ENCODE peak calls at places on chromosome 3, in five cellular contexts. V, H, P, Y and F are unnamed samples.

GRCh38 chr3:119731545-119732343 is 28.9 kb downstream of the CFAP91 start:
- DNase-seq in Y (peak; percentile 41), H (no peak), V (no peak), P (no peak), F (no peak)

GRCh38 chr3:141115752-141116541 is 64.8 kb downstream of the SPSB4 start:
- DNase-seq in P (no peak), H (no peak), Y (no peak), V (no peak), F (no peak)

GRCh38 chr3:66537735-66538134 is 36.9 kb upstream of the LRIG1 start:
- DNase-seq in P (peak; percentile 32), Y (no peak), V (no peak), H (no peak), F (no peak)

GRCh38 chr3:89072671-89073070 is 34.8 kb upstream of the EPHA3 start:
- DNase-seq in V (no peak), H (no peak), Y (no peak), P (no peak), F (no peak)

GRCh38 chr3:61985020-61985419 is 388.3 kb downstream of the FEZF2 start:
- DNase-seq in H (peak; percentile 65), Y (peak; percentile 67), P (no peak), V (no peak), F (no peak)

GRCh38 chr3:50340404-50341329 is at the start of gene RASSF1:
- DNase-seq in P (no peak), H (peak; percentile 69), Y (peak; percentile 70), V (peak; percentile 84), F (no peak)

GRCh38 chr3:170301404-170301803 is 56.1 kb upstream of the SKIL start:
- DNase-seq in P (no peak), Y (peak; percentile 76), H (peak; percentile 48), V (no peak), F (no peak)

GRCh38 chr3:194570184-194570583 is 63.0 kb downstream of the TMEM44 start:
- DNase-seq in P (no peak), H (no peak), Y (no peak), V (no peak), F (no peak)

GRCh38 chr3:162643245-162643644 is 1146.6 kb downstream of the OTOL1 start:
- DNase-seq in Y (peak; percentile 20), P (no peak), V (no peak), H (peak; percentile 2), F (no peak)

GRCh38 chr3:179194931-179195330 is 46.8 kb downstream of the PIK3CA start:
- DNase-seq in V (no peak), H (no peak), P (no peak), Y (no peak), F (no peak)

GRCh38 chr3:108420926-108421325 is 89.5 kb downstream of the MYH15 start:
- DNase-seq in Y (peak; percentile 98), V (no peak), P (no peak), H (peak; percentile 89), F (no peak)

GRCh38 chr3:52481819-52482521 is 13.2 kb upstream of the STAB1 start:
- DNase-seq in H (peak; percentile 28), P (no peak), V (no peak), Y (no peak), F (peak; percentile 49)

GRCh38 chr3:176512037-176512436 is 685.2 kb downstream of the TBL1XR1 start:
- DNase-seq in Y (no peak), P (no peak), V (no peak), H (no peak), F (no peak)

GRCh38 chr3:152279474-152279873 is 10.7 kb downstream of the MBNL1 start:
- DNase-seq in Y (no peak), P (no peak), V (no peak), H (no peak), F (no peak)

GRCh38 chr3:101143002-101143401 is 149.8 kb upstream of the ABI3BP start:
- DNase-seq in P (no peak), H (no peak), V (no peak), Y (no peak), F (no peak)

GRCh38 chr3:25618043-25618442 is 46.7 kb downstream of the TOP2B start:
- DNase-seq in V (no peak), Y (peak; percentile 46), H (no peak), P (no peak), F (no peak)

GRCh38 chr3:32856355-32856889 is 38.6 kb downstream of the TRIM71 start:
- DNase-seq in H (no peak), Y (no peak), P (no peak), V (no peak), F (no peak)

GRCh38 chr3:161142486-161142885 is 37.3 kb upstream of the B3GALNT1 start:
- DNase-seq in H (peak; percentile 32), Y (no peak), V (no peak), P (no peak), F (no peak)

GRCh38 chr3:172280406-172281051 is 167.7 kb downstream of the GHSR start:
- DNase-seq in Y (peak; percentile 79), P (no peak), H (peak; percentile 79), V (no peak), F (no peak)

GRCh38 chr3:126731044-126731443 is 27.0 kb downstream of the CHCHD6 start:
- DNase-seq in P (no peak), Y (no peak), H (no peak), V (peak; percentile 15), F (no peak)

GRCh38 chr3:52025453-52025852 is 29.8 kb upstream of the RPL29 start:
- DNase-seq in H (no peak), Y (no peak), P (no peak), V (no peak), F (no peak)

GRCh38 chr3:64176461-64176996 is 48.7 kb downstream of the PRICKLE2 start:
- DNase-seq in H (no peak), Y (peak; percentile 84), P (no peak), V (no peak), F (no peak)

GRCh38 chr3:196662033-196662432 is 22.5 kb downstream of the NRROS start:
- DNase-seq in V (no peak), P (no peak), Y (no peak), H (no peak), F (no peak)

GRCh38 chr3:111998661-111999641 is at the start of gene TAGLN3:
- DNase-seq in P (peak; percentile 48), Y (peak; percentile 64), V (peak; percentile 34), H (peak; percentile 25), F (peak; percentile 60)

GRCh38 chr3:58994746-58995330 is 55.0 kb downstream of the CFAP20DC start:
- DNase-seq in V (peak; percentile 57), H (peak; percentile 81), P (no peak), Y (peak; percentile 85), F (peak; percentile 27)

GRCh38 chr3:170911051-170911450 is 2.6 kb upstream of the EIF5A2 start:
- DNase-seq in P (no peak), V (no peak), Y (no peak), H (no peak), F (no peak)

GRCh38 chr3:171980578-171981270 is 58.7 kb upstream of the FNDC3B start:
- DNase-seq in P (no peak), V (no peak), Y (no peak), H (peak; percentile 86), F (no peak)

GRCh38 chr3:184237211-184237610 is 7.8 kb downstream of the VWA5B2 start:
- DNase-seq in H (no peak), V (no peak), P (no peak), Y (no peak), F (no peak)

GRCh38 chr3:57184516-57184915 is 15.3 kb downstream of the HESX1 start:
- DNase-seq in Y (no peak), P (no peak), H (peak; percentile 6), V (no peak), F (no peak)

GRCh38 chr3:57176045-57176444 is 10.9 kb upstream of the IL17RD start:
- DNase-seq in V (no peak), Y (no peak), H (no peak), P (no peak), F (no peak)

DNA sequence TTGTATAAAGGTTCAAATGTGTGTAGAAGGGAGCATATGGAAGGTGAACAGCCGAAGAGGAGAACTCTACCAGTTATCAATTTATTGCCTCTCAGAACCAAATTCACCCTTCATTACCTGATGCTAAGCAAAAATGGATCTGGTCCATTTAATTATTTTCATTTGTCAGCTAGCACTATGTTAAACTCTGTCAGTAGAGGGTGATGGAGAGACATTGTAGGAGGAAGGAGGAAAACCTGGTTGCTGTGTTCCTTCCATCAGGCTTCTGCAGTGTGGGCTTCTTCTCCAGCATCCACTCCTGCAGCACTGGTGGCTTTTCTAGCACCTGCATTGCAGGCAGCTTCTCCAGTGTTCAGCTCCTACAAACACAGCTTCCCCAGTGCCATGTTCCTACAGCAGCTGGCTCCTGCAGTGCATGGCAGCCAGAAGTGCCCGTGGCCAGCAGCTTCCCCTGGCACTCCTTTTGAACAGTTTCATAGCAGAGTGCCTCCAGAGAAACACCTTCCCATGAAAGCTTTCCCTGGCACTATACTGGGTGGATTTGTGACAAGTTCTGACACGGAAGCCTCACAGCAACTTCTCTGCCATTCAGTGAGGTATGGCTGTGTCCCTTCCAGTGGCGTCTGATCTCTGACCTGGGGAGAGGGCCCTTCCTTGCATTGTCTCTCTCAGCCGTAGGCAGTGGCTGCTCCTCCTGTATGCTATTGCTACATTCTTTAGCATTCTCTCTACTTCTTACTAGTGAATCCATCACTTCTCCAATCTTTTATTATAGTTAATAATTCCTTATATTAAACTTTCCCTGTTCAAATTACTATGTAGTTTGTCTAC is 14.6 kb upstream of the IL17RD start:
- DNase-seq in P (no peak), V (no peak), Y (peak; percentile 47), H (peak; percentile 46), F (no peak)
- TF ChIP-seq CTCF in P (no peak), V (peak; percentile 60), Y (peak; percentile 57), H (peak; percentile 47), F (no peak)

DNA sequence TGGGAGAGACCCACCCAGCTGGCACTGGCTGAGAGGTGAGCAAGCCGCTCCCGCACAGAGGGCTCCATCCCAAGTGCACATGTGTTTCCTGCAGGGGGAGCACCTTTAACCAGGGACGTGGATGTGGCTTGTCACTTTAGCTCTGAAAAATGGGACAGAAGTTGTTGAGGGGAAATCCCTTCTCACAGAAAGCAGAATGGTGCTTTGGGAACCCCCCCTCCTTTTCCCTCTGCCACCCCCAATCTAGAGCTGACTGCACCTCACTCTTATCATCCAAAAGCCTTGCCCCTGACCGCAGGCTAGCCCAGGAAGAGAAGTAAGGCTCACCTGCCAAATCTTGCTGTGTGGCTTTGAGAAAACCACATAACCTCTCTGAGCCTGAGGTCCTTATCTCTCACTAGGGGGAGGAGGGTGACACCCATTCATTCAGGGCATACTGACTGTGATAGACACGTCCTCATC is 77.9 kb downstream of the RPN1 start:
- DNase-seq in H (no peak), V (peak; percentile 67), P (no peak), Y (peak; percentile 24), F (no peak)
- TF ChIP-seq CTCF in H (peak; percentile 37), V (peak; percentile 33), P (no peak), Y (peak; percentile 33), F (peak; percentile 24)

GRCh38 chr3:189262746-189263145 is 91.0 kb downstream of the TPRG1 start:
- DNase-seq in V (no peak), Y (no peak), P (no peak), H (no peak), F (no peak)

GRCh38 chr3:189270248-189270832 is 98.6 kb downstream of the TPRG1 start:
- DNase-seq in Y (peak; percentile 96), V (no peak), P (peak; percentile 36), H (peak; percentile 87), F (peak; percentile 40)

GRCh38 chr3:189269356-189269755 is 97.6 kb downstream of the TPRG1 start:
- DNase-seq in Y (peak; percentile 65), V (no peak), H (peak; percentile 14), P (no peak), F (no peak)

GRCh38 chr3:189272500-189273119 is 100.8 kb downstream of the TPRG1 start:
- DNase-seq in P (no peak), H (peak; percentile 23), Y (no peak), V (peak; percentile 13), F (no peak)

GRCh38 chr3:189267981-189268613 is 96.3 kb downstream of the TPRG1 start:
- DNase-seq in Y (peak; percentile 98), P (no peak), V (no peak), H (peak; percentile 45), F (no peak)
- TF ChIP-seq CTCF in Y (peak; percentile 87), P (no peak), V (no peak), H (peak; percentile 31), F (peak; percentile 31)

GRCh38 chr3:150793641-150794040 is 30.7 kb upstream of the SIAH2 start:
- DNase-seq in H (no peak), Y (no peak), P (no peak), V (no peak), F (no peak)
- TF ChIP-seq CTCF in H (no peak), Y (no peak), P (no peak), V (no peak), F (no peak)